ENCODE peak calls at places on chromosomes 2 and 18, in eight cellular contexts. U, T, S, Z, W, Y, H and V are unnamed samples.

GRCh38 chr2:188665196-188665595 is 309.0 kb upstream of the COL3A1 start:
- DNase-seq in U (no peak), T (peak), S (no peak), Z (no peak), W (no peak), Y (no peak), H (no peak), V (no peak)

GRCh38 chr18:38241736-38242135 is 676.1 kb upstream of the CELF4 start:
- DNase-seq in U (no peak), T (no peak), S (no peak), Z (no peak), W (no peak), Y (no peak), H (no peak), V (no peak)

GRCh38 chr2:190930411-190930810 is 49.8 kb downstream of the GLS start:
- DNase-seq in U (no peak), T (no peak), S (no peak), Z (no peak), W (no peak), Y (no peak), H (no peak), V (no peak)

GRCh38 chr2:54803783-54804758 is 80.6 kb downstream of the EML6 start:
- DNase-seq in U (no peak), T (no peak), S (no peak), Z (no peak), W (no peak), Y (no peak), H (no peak), V (no peak)

GRCh38 chr2:227504700-227505099 is 32.7 kb downstream of the AGFG1 start:
- DNase-seq in U (no peak), T (no peak), S (no peak), Z (no peak), W (no peak), Y (no peak), H (no peak), V (no peak)

GRCh38 chr18:9435041-9435440 is 40.3 kb upstream of the RALBP1 start:
- DNase-seq in U (no peak), T (no peak), S (no peak), Z (no peak), W (no peak), Y (no peak), H (no peak), V (no peak)

GRCh38 chr2:234341332-234341985 is 155.4 kb downstream of the ARL4C start:
- DNase-seq in U (no peak), T (peak), S (no peak), Z (no peak), W (no peak), Y (no peak), H (no peak), V (no peak)

GRCh38 chr2:101125374-101125773 is 25.8 kb downstream of the TBC1D8 start:
- DNase-seq in U (peak), T (no peak), S (no peak), Z (no peak), W (no peak), Y (no peak), H (no peak), V (no peak)

GRCh38 chr2:168801961-168802824 is at the start of gene NOSTRIN:
- DNase-seq in U (peak), T (peak), S (peak), Z (no peak), W (no peak), Y (peak), H (no peak), V (no peak)

GRCh38 chr2:168216351-168217005 is 30.9 kb downstream of the STK39 start:
- DNase-seq in U (peak), T (peak), S (no peak), Z (no peak), W (no peak), Y (no peak), H (no peak), V (peak)

GRCh38 chr2:74843371-74844298 is 9.7 kb downstream of the HK2 start:
- DNase-seq in U (no peak), T (peak), S (no peak), Z (no peak), W (peak), Y (no peak), H (no peak), V (no peak)

GRCh38 chr2:134190807-134191203 is 63.1 kb upstream of the MGAT5 start:
- DNase-seq in U (no peak), T (no peak), S (no peak), Z (no peak), W (no peak), Y (no peak), H (no peak), V (no peak)

GRCh38 chr2:100610381-100610831 is 47.6 kb downstream of the PDCL3 start:
- DNase-seq in U (peak), T (peak), S (peak), Z (no peak), W (peak), Y (peak), H (peak), V (peak)

GRCh38 chr2:69200107-69200520 is 186.9 kb downstream of the GFPT1 start:
- DNase-seq in U (no peak), T (peak), S (no peak), Z (peak), W (peak), Y (no peak), H (no peak), V (no peak)

GRCh38 chr2:157764386-157764785 is 111.7 kb downstream of the ACVR1 start:
- DNase-seq in U (no peak), T (no peak), S (no peak), Z (no peak), W (no peak), Y (no peak), H (peak), V (no peak)

GRCh38 chr2:48601349-48601748 is 16.3 kb upstream of the GTF2A1L start:
- DNase-seq in U (peak), T (peak), S (no peak), Z (no peak), W (no peak), Y (peak), H (peak), V (peak)

GRCh38 chr2:863732-864450 is 86.8 kb upstream of the SNTG2 start:
- DNase-seq in U (no peak), T (no peak), S (no peak), Z (peak), W (no peak), Y (no peak), H (no peak), V (no peak)

GRCh38 chr2:66815886-66816285 is 381.0 kb downstream of the MEIS1 start:
- DNase-seq in U (no peak), T (no peak), S (no peak), Z (no peak), W (no peak), Y (no peak), H (no peak), V (no peak)

GRCh38 chr2:222477962-222478608 is 53.7 kb downstream of the SGPP2 start:
- DNase-seq in U (no peak), T (no peak), S (no peak), Z (no peak), W (no peak), Y (no peak), H (no peak), V (no peak)

GRCh38 chr2:207487650-207488315 is 42.0 kb upstream of the CREB1 start:
- DNase-seq in U (peak), T (peak), S (no peak), Z (no peak), W (no peak), Y (no peak), H (no peak), V (no peak)

GRCh38 chr2:69310267-69310666 is 76.8 kb downstream of the GFPT1 start:
- DNase-seq in U (no peak), T (no peak), S (no peak), Z (no peak), W (no peak), Y (no peak), H (no peak), V (no peak)

GRCh38 chr2:84841577-84841976 is 39.3 kb downstream of the TRABD2A start:
- DNase-seq in U (no peak), T (no peak), S (no peak), Z (no peak), W (no peak), Y (no peak), H (no peak), V (no peak)

GRCh38 chr2:26429779-26430654 is 28.3 kb downstream of the DRC1 start:
- DNase-seq in U (no peak), T (no peak), S (no peak), Z (no peak), W (no peak), Y (no peak), H (peak), V (peak)

GRCh38 chr2:204108301-204108700 is 171.7 kb downstream of the ICOS start:
- DNase-seq in U (peak), T (no peak), S (peak), Z (no peak), W (no peak), Y (peak), H (no peak), V (no peak)

GRCh38 chr2:75344146-75344545 is 144.8 kb upstream of the TACR1 start:
- DNase-seq in U (no peak), T (no peak), S (no peak), Z (no peak), W (no peak), Y (no peak), H (no peak), V (no peak)

GRCh38 chr2:192247456-192247855 is 52.7 kb upstream of the TMEFF2 start:
- DNase-seq in U (no peak), T (peak), S (no peak), Z (no peak), W (no peak), Y (no peak), H (no peak), V (no peak)

GRCh38 chr18:36460854-36461253 is 163.3 kb downstream of the FHOD3 start:
- DNase-seq in U (no peak), T (no peak), S (no peak), Z (no peak), W (no peak), Y (no peak), H (no peak), V (no peak)

GRCh38 chr18:69631281-69631680 is 230.6 kb downstream of the DOK6 start:
- DNase-seq in U (no peak), T (no peak), S (no peak), Z (no peak), W (no peak), Y (no peak), H (no peak), V (no peak)

GRCh38 chr2:9364791-9365497 is 58.4 kb downstream of the ITGB1BP1 start:
- DNase-seq in U (no peak), T (no peak), S (no peak), Z (no peak), W (no peak), Y (no peak), H (no peak), V (no peak)

GRCh38 chr2:172701250-172701649 is 34.4 kb upstream of the RAPGEF4 start:
- DNase-seq in U (no peak), T (peak), S (no peak), Z (no peak), W (no peak), Y (no peak), H (no peak), V (no peak)

GRCh38 chr18:54551590-54551989 is 39.5 kb upstream of the DYNAP start:
- DNase-seq in U (no peak), T (no peak), S (no peak), Z (no peak), W (no peak), Y (no peak), H (no peak), V (no peak)

GRCh38 chr2:132449868-132450267 is 33.3 kb downstream of the GPR39 start:
- DNase-seq in U (no peak), T (no peak), S (no peak), Z (no peak), W (no peak), Y (no peak), H (no peak), V (no peak)

GRCh38 chr18:13726972-13727331 is 479 bp downstream of the RNMT start:
- DNase-seq in U (no peak), T (peak), S (peak), Z (peak), W (peak), Y (no peak), H (peak), V (no peak)

GRCh38 chr2:55869637-55870325 is 53.8 kb downstream of the EFEMP1 start:
- DNase-seq in U (no peak), T (peak), S (peak), Z (no peak), W (no peak), Y (no peak), H (no peak), V (no peak)

GRCh38 chr18:13464432-13465125 is 246.0 kb downstream of the LDLRAD4 start:
- DNase-seq in U (no peak), T (no peak), S (peak), Z (no peak), W (peak), Y (peak), H (peak), V (peak)

GRCh38 chr2:217706095-217706494 is 296.7 kb downstream of the TNS1 start:
- DNase-seq in U (no peak), T (no peak), S (no peak), Z (no peak), W (no peak), Y (no peak), H (no peak), V (no peak)

GRCh38 chr2:217703999-217704398 is 298.8 kb downstream of the TNS1 start:
- DNase-seq in U (no peak), T (no peak), S (no peak), Z (no peak), W (no peak), Y (no peak), H (no peak), V (no peak)

GRCh38 chr2:217707116-217707742 is 295.6 kb downstream of the TNS1 start:
- DNase-seq in U (no peak), T (peak), S (no peak), Z (no peak), W (no peak), Y (no peak), H (no peak), V (peak)

GRCh38 chr2:217705461-217705860 is 297.3 kb downstream of the TNS1 start:
- DNase-seq in U (no peak), T (peak), S (no peak), Z (no peak), W (no peak), Y (no peak), H (no peak), V (no peak)

DNA sequence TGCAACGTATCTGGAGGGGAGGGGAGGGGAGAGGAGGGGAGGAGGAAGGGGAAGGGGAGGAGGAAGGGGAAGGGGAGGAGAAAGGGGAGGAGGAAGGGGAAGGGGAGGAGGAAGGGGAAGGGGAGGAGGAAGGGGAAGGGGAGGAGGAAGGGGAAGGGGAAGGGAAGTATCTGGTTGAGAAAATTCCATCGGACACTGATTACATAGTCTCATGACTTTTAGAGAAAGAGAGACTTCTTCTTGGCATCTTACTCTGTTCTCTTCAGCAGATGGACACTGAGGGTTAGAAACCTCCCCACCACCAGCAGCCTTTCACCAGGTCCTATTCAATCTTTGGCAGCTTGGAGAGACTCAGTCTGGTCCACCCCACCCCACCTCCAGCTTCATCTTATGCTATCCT is 296.3 kb downstream of the TNS1 start:
- DNase-seq in U (no peak), T (no peak), S (no peak), Z (no peak), W (no peak), Y (no peak), H (no peak), V (no peak)
- H3K27ac ChIP-seq in U (no peak), T (no peak), S (peak), Z (peak), W (peak), Y (no peak), H (no peak), V (peak)

GRCh38 chr2:164840930-164841718 is 499 bp downstream of the COBLL1 start:
- DNase-seq in U (peak), T (peak), S (no peak), Z (peak), W (peak), Y (peak), H (peak), V (peak)

GRCh38 chr2:164842624-164842966 is 972 bp upstream of the COBLL1 start:
- DNase-seq in U (no peak), T (no peak), S (no peak), Z (no peak), W (no peak), Y (no peak), H (no peak), V (no peak)

GRCh38 chr2:164840458-164840929 is 1.1 kb downstream of the COBLL1 start:
- DNase-seq in U (no peak), T (no peak), S (no peak), Z (peak), W (peak), Y (no peak), H (peak), V (peak)

GRCh38 chr2:164843346-164843841 is 1.8 kb upstream of the COBLL1 start:
- DNase-seq in U (no peak), T (no peak), S (no peak), Z (no peak), W (no peak), Y (no peak), H (no peak), V (no peak)

DNA sequence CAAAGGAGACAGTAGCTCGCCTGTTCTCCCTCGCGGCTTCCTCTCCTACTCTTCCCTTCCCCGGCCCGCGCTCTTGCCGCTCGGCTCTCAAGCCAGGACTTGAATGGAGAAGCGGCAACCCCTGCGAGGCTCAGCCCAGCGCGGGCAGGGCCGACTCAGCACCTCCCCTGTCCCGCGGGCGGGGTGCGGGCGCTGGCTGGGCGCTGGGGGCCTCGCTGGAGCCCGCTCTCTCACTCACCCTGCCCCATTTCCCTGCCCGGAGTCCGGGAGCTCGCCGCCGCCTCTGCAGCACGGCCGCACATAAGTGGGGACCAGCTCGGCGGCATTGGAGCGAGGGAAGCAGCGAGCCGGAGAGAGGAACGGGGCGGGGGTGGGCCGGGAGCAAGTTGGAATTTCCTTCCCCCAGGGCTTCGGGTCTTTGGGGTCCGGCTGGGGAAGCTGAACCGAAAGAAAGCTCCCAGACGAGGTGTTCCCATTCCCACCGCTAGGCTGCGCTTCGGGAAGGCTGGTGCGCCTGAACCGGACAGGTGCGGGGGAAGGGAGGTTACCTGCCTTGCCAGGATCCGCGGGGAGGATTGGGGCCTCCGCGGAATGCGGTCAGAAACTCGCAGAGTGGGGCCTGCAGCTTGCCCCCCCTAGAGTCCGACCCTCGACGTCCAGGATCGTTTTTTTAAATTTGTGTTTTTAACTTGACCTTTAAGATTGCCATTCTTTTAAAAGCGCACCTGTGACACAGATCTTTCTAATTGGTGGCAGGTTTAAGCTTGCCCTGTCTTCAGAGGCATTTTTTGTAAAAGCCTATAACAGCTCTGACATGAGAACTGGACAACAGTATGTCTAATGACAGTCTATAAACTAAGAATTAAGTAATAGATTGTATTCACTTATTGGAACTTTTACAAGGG is at the start of gene COBLL1:
- DNase-seq in U (peak), T (peak), S (peak), Z (peak), W (peak), Y (peak), H (peak), V (peak)
- TF ChIP-seq POLR2A in U (no peak), T (no peak), S (peak), Z (no peak), W (no peak), Y (no peak), H (no peak), V (peak)

GRCh38 chr18:67232406-67232805 is 284.1 kb downstream of the DSEL start:
- DNase-seq in U (no peak), T (peak), S (no peak), Z (no peak), W (no peak), Y (no peak), H (no peak), V (no peak)
- H3K27ac ChIP-seq in U (no peak), T (no peak), S (no peak), Z (no peak), W (no peak), Y (no peak), H (no peak), V (no peak)

GRCh38 chr2:11344956-11345671 is 678 bp upstream of the ROCK2 start:
- DNase-seq in U (peak), T (peak), S (peak), Z (no peak), W (peak), Y (no peak), H (peak), V (peak)

GRCh38 chr2:11346129-11346528 is 1.7 kb upstream of the ROCK2 start:
- DNase-seq in U (no peak), T (no peak), S (no peak), Z (no peak), W (no peak), Y (no peak), H (no peak), V (no peak)

GRCh38 chr2:11343626-11344341 is 652 bp downstream of the ROCK2 start:
- DNase-seq in U (no peak), T (peak), S (peak), Z (no peak), W (peak), Y (peak), H (peak), V (peak)

GRCh38 chr2:11343344-11343625 is 1.2 kb downstream of the ROCK2 start:
- DNase-seq in U (peak), T (no peak), S (no peak), Z (no peak), W (no peak), Y (no peak), H (no peak), V (no peak)

GRCh38 chr2:11344342-11344955 is at the start of gene ROCK2:
- DNase-seq in U (peak), T (peak), S (peak), Z (peak), W (peak), Y (peak), H (peak), V (peak)
- TF ChIP-seq POLR2A in U (peak), T (peak), S (peak), Z (no peak), W (no peak), Y (peak), H (peak), V (peak)

GRCh38 chr2:37918742-37919186 is 6.3 kb upstream of the RMDN2 start:
- DNase-seq in U (no peak), T (no peak), S (no peak), Z (no peak), W (no peak), Y (no peak), H (no peak), V (no peak)

GRCh38 chr2:37919631-37920032 is 5.5 kb upstream of the RMDN2 start:
- DNase-seq in U (no peak), T (no peak), S (no peak), Z (no peak), W (no peak), Y (no peak), H (peak), V (no peak)

GRCh38 chr2:37916512-37917082 is 8.5 kb upstream of the RMDN2 start:
- DNase-seq in U (no peak), T (peak), S (peak), Z (no peak), W (peak), Y (no peak), H (no peak), V (peak)

GRCh38 chr2:37915773-37916172 is 9.3 kb upstream of the RMDN2 start:
- DNase-seq in U (no peak), T (no peak), S (no peak), Z (no peak), W (no peak), Y (no peak), H (no peak), V (no peak)

GRCh38 chr2:37917281-37918228 is 7.5 kb upstream of the RMDN2 start:
- DNase-seq in U (no peak), T (no peak), S (no peak), Z (no peak), W (no peak), Y (no peak), H (no peak), V (no peak)
- H3K27ac ChIP-seq in U (no peak), T (no peak), S (no peak), Z (peak), W (peak), Y (no peak), H (no peak), V (no peak)

DNA sequence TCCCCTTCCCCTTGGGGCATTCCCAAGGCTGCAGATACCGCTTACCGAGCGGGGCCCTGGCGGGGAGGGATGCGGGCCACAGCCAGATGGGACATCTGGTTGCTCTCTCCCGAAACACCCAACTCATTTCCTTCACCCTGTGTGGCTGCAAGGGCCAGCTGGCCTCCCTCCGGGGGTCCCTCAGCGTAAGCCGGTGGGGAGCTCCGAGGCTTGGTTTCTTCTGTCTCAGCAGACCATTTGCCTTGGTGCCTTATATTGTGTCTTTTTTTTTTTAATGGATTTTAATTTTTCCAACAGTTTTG is 107.6 kb upstream of the ODC1 start:
- DNase-seq in U (no peak), T (no peak), S (no peak), Z (peak), W (no peak), Y (no peak), H (no peak), V (no peak)
- TF ChIP-seq POLR2A in U (no peak), T (no peak), S (no peak), Z (no peak), W (no peak), Y (no peak), H (no peak), V (no peak)